ENCODE peak calls at places on chromosome 17, in nine cellular contexts. Q is epithelial cell of esophagus, O is heart right ventricle, Z is HCT116, X is astrocyte of the spinal cord, M is left ventricle myocardium inferior, R is brain microvascular endothelial cell, Y is prostate gland, N is BJ. V is an unnamed sample.

GRCh38 chr17:34068506-34069035 is 186.5 kb upstream of the CCL2 start:
- DNase-seq in Q (no peak), N (no peak), M (no peak), O (no peak), R (no peak), Y (no peak), Z (no peak), X (no peak), V (no peak)

GRCh38 chr17:12730931-12731521 is 58.3 kb upstream of the ARHGAP44 start:
- DNase-seq in Y (peak; percentile 15), M (peak; percentile 84), R (peak; percentile 78), Z (peak; percentile 66), Q (peak; percentile 17), O (peak; percentile 87), N (no peak), X (peak; percentile 37), V (peak; percentile 70)

GRCh38 chr17:29113334-29113733 is 66.9 kb downstream of the MYO18A start:
- DNase-seq in Y (no peak), Q (no peak), M (no peak), O (no peak), N (no peak), Z (no peak), X (no peak), R (no peak), V (no peak)

GRCh38 chr17:6061290-6061689 is 8.9 kb upstream of the WSCD1 start:
- DNase-seq in M (no peak), Q (peak; percentile 32), X (peak; percentile 80), Y (no peak), R (peak; percentile 14), N (no peak), Z (peak; percentile 16), O (no peak), V (peak; percentile 17)

GRCh38 chr17:48825446-48826381 is 5.1 kb upstream of the CALCOCO2 start:
- DNase-seq in X (peak; percentile 11), O (no peak), Q (peak; percentile 63), N (peak; percentile 29), Z (no peak), Y (no peak), R (no peak), M (no peak), V (no peak)

GRCh38 chr17:27782791-27783206 is 17.5 kb downstream of the NOS2 start:
- DNase-seq in Z (no peak), X (no peak), R (no peak), M (peak; percentile 44), N (no peak), O (peak; percentile 28), Y (no peak), Q (no peak), V (no peak)

GRCh38 chr17:55693244-55694216 is 29.1 kb downstream of the TMEM100 start:
- DNase-seq in Y (no peak), O (no peak), N (no peak), Q (peak; percentile 53), M (peak; percentile 20), R (no peak), Z (no peak), X (no peak), V (peak; percentile 68)

GRCh38 chr17:8835106-8835505 is 32.4 kb downstream of the PIK3R6 start:
- DNase-seq in Z (no peak), M (no peak), Q (no peak), R (no peak), Y (no peak), O (no peak), N (no peak), X (no peak), V (no peak)

GRCh38 chr17:350706-351435 is 1.7 kb downstream of the RPH3AL start:
- DNase-seq in Q (peak; percentile 44), Y (no peak), N (no peak), M (peak; percentile 83), R (no peak), Z (no peak), X (no peak), O (peak; percentile 92), V (peak; percentile 90)

GRCh38 chr17:14688134-14688533 is 387.3 kb downstream of the HS3ST3B1 start:
- DNase-seq in M (no peak), X (no peak), Z (no peak), O (no peak), R (no peak), N (no peak), Q (no peak), Y (no peak), V (no peak)

GRCh38 chr17:57888311-57889216 is 38.7 kb upstream of the MRPS23 start:
- DNase-seq in Y (peak; percentile 3), X (no peak), O (no peak), R (no peak), Z (no peak), N (no peak), Q (no peak), M (no peak), V (no peak)

GRCh38 chr17:37490022-37490587 is 414 bp downstream of the DUSP14 start:
- DNase-seq in N (peak; percentile 1), M (peak; percentile 61), Y (peak; percentile 45), Z (no peak), O (peak; percentile 67), R (peak; percentile 54), X (peak; percentile 51), Q (peak; percentile 61), V (peak; percentile 55)

GRCh38 chr17:63659850-63660249 is 37.6 kb downstream of the MAP3K3 start:
- DNase-seq in M (no peak), X (no peak), Y (peak; percentile 57), Q (no peak), Z (no peak), N (no peak), R (no peak), O (no peak), V (no peak)

GRCh38 chr17:77959216-77959925 is 868 bp downstream of the TNRC6C start:
- DNase-seq in Q (peak; percentile 20), O (no peak), N (no peak), R (peak; percentile 8), Y (peak; percentile 11), X (peak; percentile 8), Z (no peak), M (no peak), V (peak; percentile 22)

DNA sequence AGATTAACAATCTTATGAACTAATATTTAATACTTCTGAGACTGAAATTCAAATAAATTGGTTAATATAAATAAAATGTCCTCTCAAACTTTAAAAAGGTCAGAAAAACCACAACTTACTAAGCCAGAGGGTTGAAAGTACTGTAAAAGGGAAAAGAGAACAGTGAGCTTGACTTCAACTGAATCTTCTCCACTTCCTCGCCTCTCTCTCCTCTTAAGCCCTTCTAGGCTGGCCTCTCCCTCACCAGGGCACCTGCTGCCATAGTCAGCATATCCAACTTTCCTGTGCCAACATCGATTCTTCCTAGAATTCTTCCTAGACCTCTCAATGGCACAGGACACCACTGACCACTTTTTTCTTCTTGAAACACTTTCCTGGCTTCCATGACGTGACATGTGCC is 19.4 kb downstream of the GNA13 start:
- DNase-seq in N (no peak), O (no peak), Z (no peak), X (no peak), Y (no peak), R (no peak), M (no peak), Q (no peak), V (no peak)
- H3K4me3 ChIP-seq in N (no peak overlapping the region), O (no peak overlapping the region), Z (no peak overlapping the region), X (no peak overlapping the region), Y (no peak overlapping the region), R (no peak overlapping the region), M (no peak overlapping the region), Q (no peak overlapping the region), V (no peak overlapping the region)

DNA sequence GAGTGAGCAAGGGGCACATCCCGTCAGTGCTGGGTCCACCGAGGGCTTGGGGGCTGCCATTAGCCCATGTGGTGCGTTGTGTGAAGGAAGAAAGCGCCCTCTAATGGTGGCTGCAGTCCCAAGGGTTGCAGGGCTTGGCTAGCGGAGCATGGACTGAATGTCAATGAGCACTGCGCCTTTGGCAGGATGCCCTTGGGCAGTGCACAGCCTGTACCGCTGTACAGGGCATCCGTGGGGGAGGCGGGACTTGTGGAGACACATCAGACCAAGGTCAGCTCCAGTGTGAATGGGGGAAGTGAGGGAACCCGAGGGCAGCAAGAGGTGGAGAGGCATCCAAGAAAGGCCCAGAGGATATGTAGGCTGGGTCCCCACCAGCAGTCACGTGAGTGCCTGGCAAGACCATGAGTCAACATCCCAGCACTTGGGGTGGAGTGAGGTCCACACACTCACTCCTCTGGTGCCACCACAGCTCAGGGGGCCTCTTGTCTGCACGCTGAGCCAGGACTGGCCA is 75.5 kb upstream of the MED9 start:
- DNase-seq in M (no peak), Q (peak; percentile 14), Z (peak; percentile 31), N (no peak), Y (no peak), X (no peak), O (no peak), R (no peak), V (no peak)
- TF ChIP-seq CTCF in M (no peak), Q (no peak), Z (peak; percentile 39), N (peak; percentile 19), Y (no peak), X (no peak), O (peak; percentile 25), R (peak; percentile 39), V (no peak)

DNA sequence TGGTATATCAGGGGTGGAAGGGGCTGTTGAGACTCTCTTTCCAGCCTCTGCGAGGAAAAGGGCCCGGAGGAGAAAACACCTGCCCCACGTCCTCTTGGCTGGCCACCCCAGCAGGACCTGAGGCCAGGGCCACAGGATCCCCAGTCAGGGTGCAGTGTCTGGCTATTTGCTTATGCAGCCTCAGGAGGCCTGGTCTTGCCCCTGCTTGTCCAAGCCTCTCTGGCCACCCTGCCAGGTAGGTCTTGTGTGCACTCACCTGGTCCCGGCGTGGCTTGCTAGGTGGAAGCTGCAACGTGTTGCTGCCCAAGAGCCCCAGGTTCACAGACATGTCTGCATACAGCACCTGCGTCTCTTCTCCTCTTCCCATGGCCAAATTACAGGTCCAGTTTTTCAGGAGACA is 549 bp downstream of the TMEM238L start:
- DNase-seq in X (no peak), O (no peak), Y (no peak), Z (no peak), N (no peak), Q (no peak), M (no peak), R (no peak), V (no peak)
- H3K4me3 ChIP-seq in X (no peak overlapping the region), O (no peak overlapping the region), Y (no peak overlapping the region), Z (no peak overlapping the region), N (no peak overlapping the region), Q (no peak overlapping the region), M (no peak overlapping the region), R (no peak overlapping the region), V (no peak overlapping the region)

GRCh38 chr17:31549121-31549524 is 157.6 kb downstream of the RAB11FIP4 start:
- DNase-seq in O (no peak), Z (no peak), N (no peak), Y (no peak), R (no peak), M (no peak), X (no peak), Q (no peak), V (no peak)

GRCh38 chr17:31552568-31552967 is 161.1 kb downstream of the RAB11FIP4 start:
- DNase-seq in Q (no peak), Y (no peak), N (no peak), M (no peak), X (no peak), R (no peak), O (no peak), Z (no peak), V (no peak)

GRCh38 chr17:31548709-31549108 is 157.2 kb downstream of the RAB11FIP4 start:
- DNase-seq in R (no peak), M (no peak), O (no peak), X (no peak), N (no peak), Y (no peak), Q (no peak), Z (no peak), V (no peak)

GRCh38 chr17:31550389-31551056 is 159.0 kb downstream of the RAB11FIP4 start:
- DNase-seq in Z (no peak), Q (peak; percentile 24), Y (no peak), N (no peak), X (peak; percentile 42), O (no peak), R (no peak), M (no peak), V (no peak)

GRCh38 chr17:31549525-31550388 is 158.3 kb downstream of the RAB11FIP4 start:
- DNase-seq in M (peak; percentile 91), O (peak; percentile 91), N (peak; percentile 62), Z (peak; percentile 82), Q (peak; percentile 90), X (peak; percentile 93), R (peak; percentile 87), Y (peak; percentile 91), V (peak; percentile 94)
- TF ChIP-seq CTCF in M (no peak), O (no peak), N (no peak), Z (no peak), Q (no peak), X (no peak), R (no peak), Y (peak; percentile 3), V (no peak)